ENCODE peak calls at places on chromosomes 1 and 21, in ten cellular contexts. R is naive thymus-derived CD4-positive, alpha-beta T cell; W is RKO; U is NCI-H1694 treated with DMSO at 0.1 percent for 48 hours; X is activated CD4-positive, alpha-beta memory T cell treated with anti-CD3 and anti-CD28 coated beads for 36 hours; Z is skeletal muscle cell; O is M059J; G is pancreas; A is GM10248; T is NCI-H1048. I is an unnamed sample.

GRCh38 chr1:7808253-7808844 is 24.3 kb downstream of the PER3 start:
- DNase-seq in W (peak), Z (peak), R (no peak), T (no peak), O (peak), U (peak), X (no peak), G (no peak), A (peak), I (no peak)

GRCh38 chr1:119742193-119742592 is 26.5 kb downstream of the HMGCS2 start:
- DNase-seq in O (peak), W (no peak), X (no peak), T (no peak), A (no peak), R (no peak), G (no peak), Z (no peak), U (no peak), I (no peak)

GRCh38 chr1:93433407-93433961 is 14.4 kb upstream of the FNBP1L start:
- DNase-seq in A (no peak), X (no peak), U (no peak), R (no peak), Z (no peak), T (no peak), G (peak), W (no peak), O (no peak), I (no peak)

GRCh38 chr21:18801468-18801867 is 397.9 kb upstream of the TMPRSS15 start:
- DNase-seq in G (no peak), A (no peak), Z (no peak), U (no peak), O (peak), T (no peak), X (no peak), W (peak), R (no peak), I (no peak)

GRCh38 chr1:241842565-241842964 is 5.4 kb upstream of the EXO1 start:
- DNase-seq in A (no peak), W (peak), O (peak), G (no peak), T (no peak), X (no peak), Z (no peak), U (no peak), R (no peak), I (no peak)

GRCh38 chr1:9110669-9111356 is 18.1 kb downstream of the GPR157 start:
- DNase-seq in R (peak), T (peak), W (peak), Z (peak), A (peak), X (peak), O (peak), U (peak), G (peak), I (peak)

GRCh38 chr1:208254862-208255261 is 10.7 kb upstream of the PLXNA2 start:
- DNase-seq in U (no peak), W (no peak), G (no peak), Z (peak), O (peak), X (no peak), T (no peak), A (no peak), R (no peak), I (no peak)

GRCh38 chr1:24805534-24806301 is 60.5 kb downstream of the CLIC4 start:
- DNase-seq in G (no peak), U (no peak), O (peak), W (peak), Z (peak), X (no peak), T (no peak), A (no peak), R (no peak), I (no peak)

GRCh38 chr1:21836729-21837128 is 24.7 kb downstream of the LDLRAD2 start:
- DNase-seq in X (no peak), O (no peak), A (no peak), G (no peak), W (no peak), T (no peak), Z (no peak), U (no peak), R (no peak), I (no peak)

GRCh38 chr1:101781437-101781836 is 215.3 kb downstream of the OLFM3 start:
- DNase-seq in R (no peak), Z (peak), U (no peak), O (no peak), G (no peak), A (no peak), X (no peak), T (peak), W (peak), I (no peak)

GRCh38 chr1:174191255-174191906 is 32.1 kb downstream of the RABGAP1L start:
- DNase-seq in W (no peak), A (no peak), X (no peak), U (no peak), Z (peak), O (peak), T (no peak), R (no peak), G (no peak), I (no peak)

GRCh38 chr1:62712625-62713243 is 24.5 kb upstream of the DOCK7 start:
- DNase-seq in A (no peak), R (no peak), T (no peak), G (no peak), O (peak), U (no peak), Z (no peak), W (no peak), X (no peak), I (no peak)